ENCODE peak calls at places on chromosome 5, in five cellular contexts. One of them, this sample, is unnamed.

GRCh38 chr5:91341159-91341558 is 42.0 kb downstream of the ARRDC3 start:
- DNase-seq in psoas muscle: no peak
- DNase-seq in bronchial epithelial cell: no peak
- DNase-seq in MCF 10A: no peak
- DNase-seq in left lung: no peak
- DNase-seq in this sample: no peak

GRCh38 chr5:44603496-44604272 is 205.1 kb upstream of the MRPS30 start:
- DNase-seq in psoas muscle: no peak
- DNase-seq in bronchial epithelial cell: no peak
- DNase-seq in MCF 10A: peak
- DNase-seq in left lung: no peak
- DNase-seq in this sample: peak

GRCh38 chr5:32540446-32540845 is 44.9 kb upstream of the SUB1 start:
- DNase-seq in psoas muscle: no peak
- DNase-seq in bronchial epithelial cell: no peak
- DNase-seq in MCF 10A: no peak
- DNase-seq in left lung: no peak
- DNase-seq in this sample: no peak

GRCh38 chr5:2740051-2740848 is 11.2 kb downstream of the IRX2 start:
- DNase-seq in psoas muscle: no peak
- DNase-seq in bronchial epithelial cell: no peak
- DNase-seq in MCF 10A: peak
- DNase-seq in left lung: peak
- DNase-seq in this sample: peak

GRCh38 chr5:157388148-157388547 is 71.9 kb upstream of the NIPAL4 start:
- DNase-seq in psoas muscle: no peak
- DNase-seq in bronchial epithelial cell: peak
- DNase-seq in MCF 10A: no peak
- DNase-seq in left lung: no peak
- DNase-seq in this sample: no peak

GRCh38 chr5:127299678-127300077 is 9.1 kb downstream of the MEGF10 start:
- DNase-seq in psoas muscle: no peak
- DNase-seq in bronchial epithelial cell: no peak
- DNase-seq in MCF 10A: peak
- DNase-seq in left lung: no peak
- DNase-seq in this sample: no peak

GRCh38 chr5:138032028-138032571 is 779 bp downstream of the FAM13B start:
- DNase-seq in psoas muscle: peak
- DNase-seq in bronchial epithelial cell: peak
- DNase-seq in MCF 10A: peak
- DNase-seq in left lung: peak
- DNase-seq in this sample: no peak

GRCh38 chr5:57319633-57320032 is 145.8 kb downstream of the GPBP1 start:
- DNase-seq in psoas muscle: no peak
- DNase-seq in bronchial epithelial cell: no peak
- DNase-seq in MCF 10A: no peak
- DNase-seq in left lung: no peak
- DNase-seq in this sample: no peak

GRCh38 chr5:59164041-59164830 is 581.4 kb downstream of the RAB3C start:
- DNase-seq in psoas muscle: no peak
- DNase-seq in bronchial epithelial cell: peak
- DNase-seq in MCF 10A: no peak
- DNase-seq in left lung: no peak
- DNase-seq in this sample: no peak

GRCh38 chr5:133240425-133241091 is 188.7 kb downstream of the HSPA4 start:
- DNase-seq in psoas muscle: no peak
- DNase-seq in bronchial epithelial cell: peak
- DNase-seq in MCF 10A: peak
- DNase-seq in left lung: no peak
- DNase-seq in this sample: no peak

GRCh38 chr5:38455797-38456330 is 100.6 kb downstream of the LIFR start:
- DNase-seq in psoas muscle: no peak
- DNase-seq in bronchial epithelial cell: no peak
- DNase-seq in MCF 10A: no peak
- DNase-seq in left lung: no peak
- DNase-seq in this sample: no peak

GRCh38 chr5:133863857-133864585 is 104.4 kb downstream of the C5orf15 start:
- DNase-seq in psoas muscle: no peak
- DNase-seq in bronchial epithelial cell: no peak
- DNase-seq in MCF 10A: no peak
- DNase-seq in left lung: no peak
- DNase-seq in this sample: no peak

GRCh38 chr5:147483961-147484707 is 25.7 kb downstream of the DPYSL3 start:
- DNase-seq in psoas muscle: peak
- DNase-seq in bronchial epithelial cell: peak
- DNase-seq in MCF 10A: no peak
- DNase-seq in left lung: no peak
- DNase-seq in this sample: peak

GRCh38 chr5:7871560-7872113 is 2.7 kb downstream of the MTRR start:
- DNase-seq in psoas muscle: no peak
- DNase-seq in bronchial epithelial cell: no peak
- DNase-seq in MCF 10A: no peak
- DNase-seq in left lung: no peak
- DNase-seq in this sample: no peak

GRCh38 chr5:71483355-71483754 is 27.9 kb downstream of the BDP1 start:
- DNase-seq in psoas muscle: no peak
- DNase-seq in bronchial epithelial cell: peak
- DNase-seq in MCF 10A: peak
- DNase-seq in left lung: no peak
- DNase-seq in this sample: no peak

GRCh38 chr5:96562614-96563013 is 99.6 kb upstream of the CAST start:
- DNase-seq in psoas muscle: no peak
- DNase-seq in bronchial epithelial cell: no peak
- DNase-seq in MCF 10A: no peak
- DNase-seq in left lung: no peak
- DNase-seq in this sample: no peak

GRCh38 chr5:75603835-75604234 is 7.4 kb upstream of the ANKDD1B start:
- DNase-seq in psoas muscle: no peak
- DNase-seq in bronchial epithelial cell: no peak
- DNase-seq in MCF 10A: no peak
- DNase-seq in left lung: no peak
- DNase-seq in this sample: no peak

GRCh38 chr5:55230086-55230629 is 3.0 kb upstream of the MCIDAS start:
- DNase-seq in psoas muscle: no peak
- DNase-seq in bronchial epithelial cell: no peak
- DNase-seq in MCF 10A: no peak
- DNase-seq in left lung: no peak
- DNase-seq in this sample: no peak

GRCh38 chr5:55231476-55232193 is 1.8 kb downstream of the CCNO start:
- DNase-seq in psoas muscle: no peak
- DNase-seq in bronchial epithelial cell: no peak
- DNase-seq in MCF 10A: no peak
- DNase-seq in left lung: no peak
- DNase-seq in this sample: peak

GRCh38 chr5:55232985-55233928 is at the start of gene CCNO:
- DNase-seq in psoas muscle: peak
- DNase-seq in bronchial epithelial cell: peak
- DNase-seq in MCF 10A: peak
- DNase-seq in left lung: peak
- DNase-seq in this sample: peak

GRCh38 chr5:55232194-55232984 is 1.0 kb downstream of the CCNO start:
- DNase-seq in psoas muscle: no peak
- DNase-seq in bronchial epithelial cell: peak
- DNase-seq in MCF 10A: peak
- DNase-seq in left lung: no peak
- DNase-seq in this sample: peak

GRCh38 chr5:55231029-55231475 is 2.4 kb downstream of the CCNO start:
- DNase-seq in psoas muscle: no peak
- DNase-seq in bronchial epithelial cell: no peak
- DNase-seq in MCF 10A: no peak
- DNase-seq in left lung: no peak
- DNase-seq in this sample: no peak
- TF ChIP-seq CTCF in psoas muscle: no peak
- TF ChIP-seq CTCF in bronchial epithelial cell: no peak
- TF ChIP-seq CTCF in MCF 10A: no peak
- TF ChIP-seq CTCF in left lung: no peak
- TF ChIP-seq CTCF in this sample: no peak

GRCh38 chr5:62558941-62559340 is 19.7 kb upstream of the LRRC70 start:
- DNase-seq in psoas muscle: no peak
- DNase-seq in bronchial epithelial cell: no peak
- DNase-seq in MCF 10A: no peak
- DNase-seq in left lung: no peak
- DNase-seq in this sample: no peak
- TF ChIP-seq CTCF in psoas muscle: no peak
- TF ChIP-seq CTCF in bronchial epithelial cell: no peak
- TF ChIP-seq CTCF in MCF 10A: no peak
- TF ChIP-seq CTCF in left lung: no peak
- TF ChIP-seq CTCF in this sample: no peak

GRCh38 chr5:41641621-41642020 is 131.2 kb upstream of the PLCXD3 start:
- DNase-seq in psoas muscle: no peak
- DNase-seq in bronchial epithelial cell: no peak
- DNase-seq in MCF 10A: peak
- DNase-seq in left lung: no peak
- DNase-seq in this sample: no peak

GRCh38 chr5:41638685-41639084 is 128.3 kb upstream of the PLCXD3 start:
- DNase-seq in psoas muscle: no peak
- DNase-seq in bronchial epithelial cell: no peak
- DNase-seq in MCF 10A: no peak
- DNase-seq in left lung: no peak
- DNase-seq in this sample: no peak

GRCh38 chr5:41637424-41637823 is 127.0 kb upstream of the PLCXD3 start:
- DNase-seq in psoas muscle: no peak
- DNase-seq in bronchial epithelial cell: no peak
- DNase-seq in MCF 10A: no peak
- DNase-seq in left lung: peak
- DNase-seq in this sample: peak

GRCh38 chr5:41636605-41637004 is 126.2 kb upstream of the PLCXD3 start:
- DNase-seq in psoas muscle: no peak
- DNase-seq in bronchial epithelial cell: peak
- DNase-seq in MCF 10A: peak
- DNase-seq in left lung: no peak
- DNase-seq in this sample: peak

GRCh38 chr5:41637869-41638268 is 127.5 kb upstream of the PLCXD3 start:
- DNase-seq in psoas muscle: no peak
- DNase-seq in bronchial epithelial cell: no peak
- DNase-seq in MCF 10A: no peak
- DNase-seq in left lung: no peak
- DNase-seq in this sample: no peak
- TF ChIP-seq CTCF in psoas muscle: no peak
- TF ChIP-seq CTCF in bronchial epithelial cell: no peak
- TF ChIP-seq CTCF in MCF 10A: no peak
- TF ChIP-seq CTCF in left lung: no peak
- TF ChIP-seq CTCF in this sample: peak

GRCh38 chr5:28215091-28215490 is 1176.7 kb upstream of the CDH9 start:
- DNase-seq in psoas muscle: no peak
- DNase-seq in bronchial epithelial cell: no peak
- DNase-seq in MCF 10A: no peak
- DNase-seq in left lung: no peak
- DNase-seq in this sample: no peak
- TF ChIP-seq CTCF in psoas muscle: no peak
- TF ChIP-seq CTCF in bronchial epithelial cell: no peak
- TF ChIP-seq CTCF in MCF 10A: no peak
- TF ChIP-seq CTCF in left lung: no peak
- TF ChIP-seq CTCF in this sample: no peak

GRCh38 chr5:172758077-172758835 is 12.7 kb downstream of the DUSP1 start:
- DNase-seq in psoas muscle: no peak
- DNase-seq in bronchial epithelial cell: peak
- DNase-seq in MCF 10A: peak
- DNase-seq in left lung: no peak
- DNase-seq in this sample: no peak
- TF ChIP-seq CTCF in psoas muscle: no peak
- TF ChIP-seq CTCF in bronchial epithelial cell: no peak
- TF ChIP-seq CTCF in MCF 10A: no peak
- TF ChIP-seq CTCF in left lung: no peak
- TF ChIP-seq CTCF in this sample: no peak

GRCh38 chr5:135240781-135241360 is 158.2 kb downstream of the MACROH2A1 start:
- DNase-seq in psoas muscle: no peak
- DNase-seq in bronchial epithelial cell: no peak
- DNase-seq in MCF 10A: no peak
- DNase-seq in left lung: no peak
- DNase-seq in this sample: no peak
- TF ChIP-seq CTCF in psoas muscle: no peak
- TF ChIP-seq CTCF in bronchial epithelial cell: no peak
- TF ChIP-seq CTCF in MCF 10A: no peak
- TF ChIP-seq CTCF in left lung: no peak
- TF ChIP-seq CTCF in this sample: no peak

This sample was measured in endothelial cell.